ENCODE peak calls at places on chromosome 9, in four cellular contexts. R is NCI-H524, E is MM.1S, H is non-pigmented ciliary epithelial cell. K is an unnamed sample.
A peak's percentile ranks its signal among the peaks of the same experiment; 100 is the strongest.

GRCh38 chr9:115050002-115050490 is 67.9 kb downstream of the TNC start:
- DNase-seq in R (no peak), E (no peak), H (no peak), K (no peak)

GRCh38 chr9:136333045-136333444 is 5.7 kb downstream of the GPSM1 start:
- DNase-seq in R (no peak), E (no peak), H (no peak), K (no peak)

GRCh38 chr9:123678038-123678877 is 251.7 kb downstream of the DENND1A start:
- DNase-seq in R (peak; percentile 92), E (no peak), H (no peak), K (no peak)

GRCh38 chr9:130866474-130866965 is 30.1 kb downstream of the QRFP start:
- DNase-seq in R (peak; percentile 95), E (peak; percentile 42), H (no peak), K (no peak)

GRCh38 chr9:101465330-101465915 is 29.8 kb upstream of the ALDOB start:
- DNase-seq in R (peak; percentile 89), E (no peak), H (no peak), K (no peak)

GRCh38 chr9:89605181-89606048 is 603 bp downstream of the GADD45G start:
- DNase-seq in R (peak; percentile 19), E (peak; percentile 35), H (no peak), K (no peak)

GRCh38 chr9:3285365-3286161 is 240.2 kb downstream of the RFX3 start:
- DNase-seq in R (no peak), E (no peak), H (peak; percentile 11), K (no peak)

GRCh38 chr9:4796988-4797956 is 4.5 kb downstream of the RCL1 start:
- DNase-seq in R (peak; percentile 45), E (peak; percentile 42), H (no peak), K (no peak)

GRCh38 chr9:125074976-125075375 is 68.4 kb downstream of the SCAI start:
- DNase-seq in R (no peak), E (no peak), H (peak; percentile 15), K (no peak)

GRCh38 chr9:113708821-113709713 is 167.0 kb upstream of the ZNF618 start:
- DNase-seq in R (no peak), E (no peak), H (no peak), K (no peak)

GRCh38 chr9:36584626-36585460 is 12.1 kb downstream of the MELK start:
- DNase-seq in R (no peak), E (no peak), H (no peak), K (no peak)

GRCh38 chr9:130390986-130391385 is 53.8 kb upstream of the ASS1 start:
- DNase-seq in R (no peak), E (no peak), H (no peak), K (no peak)

GRCh38 chr9:99231708-99232107 is 9.6 kb downstream of the SEC61B start:
- DNase-seq in R (peak; percentile 51), E (no peak), H (no peak), K (no peak)

GRCh38 chr9:92294297-92294676 is 790 bp upstream of the IARS1 start:
- DNase-seq in R (peak; percentile 51), E (peak; percentile 9), H (no peak), K (no peak)

GRCh38 chr9:38337706-38338264 is 54.7 kb upstream of the ALDH1B1 start:
- DNase-seq in R (no peak), E (no peak), H (no peak), K (no peak)

GRCh38 chr9:2477755-2478154 is 143.8 kb upstream of the VLDLR start:
- DNase-seq in R (no peak), E (no peak), H (peak; percentile 24), K (no peak)

GRCh38 chr9:91953723-91954122 is 3.7 kb upstream of the ROR2 start:
- DNase-seq in R (no peak), E (no peak), H (no peak), K (no peak)

GRCh38 chr9:31089822-31090221 is 1294.6 kb upstream of the ACO1 start:
- DNase-seq in R (no peak), E (no peak), H (peak; percentile 52), K (no peak)

GRCh38 chr9:5430912-5431311 is 6.8 kb downstream of the PLGRKT start:
- DNase-seq in R (no peak), E (no peak), H (no peak), K (no peak)

GRCh38 chr9:76135902-76136301 is 245.4 kb downstream of the PCSK5 start:
- DNase-seq in R (no peak), E (no peak), H (no peak), K (no peak)

GRCh38 chr9:92771309-92771708 is 6.7 kb upstream of the BICD2 start:
- DNase-seq in R (no peak), E (no peak), H (no peak), K (no peak)

GRCh38 chr9:522658-523057 is 308.0 kb downstream of the DOCK8 start:
- DNase-seq in R (no peak), E (no peak), H (no peak), K (no peak)

GRCh38 chr9:133188006-133188842 is 20.8 kb downstream of the OBP2B start:
- DNase-seq in R (peak; percentile 80), E (peak; percentile 29), H (no peak), K (no peak)

GRCh38 chr9:21616082-21616778 is 134.1 kb upstream of the IFNE start:
- DNase-seq in R (no peak), E (no peak), H (peak; percentile 97), K (no peak)

GRCh38 chr9:94779693-94780290 is 53.3 kb downstream of the AOPEP start:
- DNase-seq in R (peak; percentile 9), E (no peak), H (no peak), K (no peak)

GRCh38 chr9:94014845-94015244 is 59.7 kb upstream of the BARX1 start:
- DNase-seq in R (peak; percentile 96), E (no peak), H (no peak), K (no peak)

K was measured in activated CD4-positive, CD25-positive, alpha-beta regulatory T cell treated with anti-CD3 and anti-CD28 coated beads, Interleukin-2, amount 50 U/mL, for 16 hours.